ENCODE peak calls at places on chromosomes 7 and 10, in seven cellular contexts. N, I, U, O, G, F and J are unnamed samples.

GRCh38 chr10:103501186-103501585 is 7.7 kb downstream of the NEURL1 start:
- DNase-seq in I (no peak), F (no peak), O (no peak), G (no peak), N (no peak), U (no peak), J (no peak)

GRCh38 chr10:117689566-117689965 is 147.0 kb downstream of the EMX2 start:
- DNase-seq in O (no peak), N (no peak), F (no peak), G (no peak), U (no peak), I (no peak), J (no peak)

GRCh38 chr7:20153999-20154398 is 63.2 kb downstream of the MACC1 start:
- DNase-seq in G (no peak), F (no peak), U (no peak), N (peak), O (no peak), I (no peak), J (no peak)

GRCh38 chr7:136229819-136230609 is 252.9 kb upstream of the MTPN start:
- DNase-seq in G (no peak), U (no peak), N (no peak), O (no peak), I (no peak), F (no peak), J (no peak)

GRCh38 chr10:11404931-11405330 is 206.5 kb downstream of the USP6NL start:
- DNase-seq in I (no peak), G (no peak), O (no peak), F (no peak), U (no peak), N (no peak), J (no peak)

GRCh38 chr7:1029637-1030443 is 14.5 kb upstream of the GPR146 start:
- DNase-seq in N (no peak), U (no peak), F (no peak), I (no peak), O (no peak), G (no peak), J (no peak)

GRCh38 chr7:42805601-42806000 is 106.3 kb downstream of the C7orf25 start:
- DNase-seq in F (no peak), O (no peak), G (no peak), I (no peak), U (no peak), N (no peak), J (no peak)

GRCh38 chr10:100652406-100653130 is 92.8 kb upstream of the PAX2 start:
- DNase-seq in G (no peak), I (no peak), F (no peak), U (no peak), O (no peak), N (no peak), J (no peak)

GRCh38 chr10:92598321-92598720 is 5.4 kb downstream of the KIF11 start:
- DNase-seq in G (no peak), U (no peak), F (no peak), N (peak), I (no peak), O (no peak), J (no peak)

GRCh38 chr7:150631084-150631824 is 931 bp downstream of the GIMAP6 start:
- DNase-seq in U (peak), I (no peak), F (no peak), G (no peak), O (peak), N (no peak), J (no peak)

GRCh38 chr7:21507627-21508343 is 35.1 kb upstream of the DNAH11 start:
- DNase-seq in O (peak), N (peak), F (peak), U (no peak), G (peak), I (no peak), J (no peak)

GRCh38 chr10:87864497-87865059 is 1.2 kb downstream of the PTEN start:
- DNase-seq in I (no peak), G (no peak), U (no peak), O (no peak), N (no peak), F (no peak), J (no peak)

GRCh38 chr10:54800677-54801480 is at the start of gene PCDH15:
- DNase-seq in F (no peak), N (no peak), G (peak), I (no peak), O (no peak), U (no peak), J (no peak)

GRCh38 chr10:87850742-87851205 is 12.6 kb downstream of the KLLN start:
- DNase-seq in O (peak), N (peak), F (peak), G (peak), I (peak), U (no peak), J (no peak)

GRCh38 chr7:32616625-32617024 is 121.3 kb downstream of the AVL9 start:
- DNase-seq in F (no peak), N (peak), I (peak), G (no peak), O (no peak), U (peak), J (no peak)

GRCh38 chr7:37208528-37208927 is 240.1 kb downstream of the ELMO1 start:
- DNase-seq in F (peak), I (peak), U (peak), O (no peak), N (peak), G (peak), J (peak)

GRCh38 chr10:88926484-88927249 is 25.9 kb downstream of the ACTA2 start:
- DNase-seq in G (no peak), O (no peak), U (no peak), N (peak), F (no peak), I (no peak), J (no peak)

GRCh38 chr10:93039721-93040120 is 20.9 kb upstream of the CYP26C1 start:
- DNase-seq in I (no peak), N (peak), F (no peak), G (no peak), O (no peak), U (no peak), J (no peak)

GRCh38 chr7:76296743-76297740 is 5.4 kb upstream of the HSPB1 start:
- DNase-seq in G (no peak), N (peak), I (peak), F (peak), O (no peak), U (peak), J (peak)

GRCh38 chr7:79778786-79779382 is 325.4 kb upstream of the MAGI2 start:
- DNase-seq in F (no peak), U (no peak), O (no peak), N (peak), G (no peak), I (no peak), J (no peak)

GRCh38 chr10:80187465-80188409 is 17.6 kb downstream of the ANXA11 start:
- DNase-seq in N (no peak), O (peak), G (no peak), F (peak), U (peak), I (no peak), J (peak)

GRCh38 chr7:57339198-57339944 is 110.6 kb upstream of the ZNF716 start:
- DNase-seq in N (no peak), G (no peak), O (no peak), I (no peak), F (no peak), U (no peak), J (no peak)

GRCh38 chr10:28997736-28998135 is 291.1 kb upstream of the LYZL1 start:
- DNase-seq in U (no peak), N (no peak), O (no peak), F (no peak), I (no peak), G (no peak), J (no peak)

GRCh38 chr7:127654404-127655392 is 2.7 kb downstream of the SND1 start:
- DNase-seq in O (no peak), U (no peak), N (no peak), G (no peak), I (no peak), F (no peak), J (no peak)

GRCh38 chr7:97006146-97006950 is 995 bp downstream of the DLX6 start:
- DNase-seq in N (no peak), F (no peak), U (no peak), O (no peak), I (no peak), G (peak), J (no peak)

GRCh38 chr10:77784856-77785255 is 141.7 kb downstream of the DLG5 start:
- DNase-seq in G (no peak), N (peak), O (no peak), U (no peak), F (no peak), I (no peak), J (no peak)

GRCh38 chr7:137886266-137886665 is 39.5 kb upstream of the DGKI start:
- DNase-seq in O (no peak), I (no peak), N (no peak), F (no peak), U (no peak), G (no peak), J (no peak)

GRCh38 chr10:125768217-125768616 is 7.4 kb downstream of the MMP21 start:
- DNase-seq in F (no peak), N (peak), I (no peak), U (no peak), G (no peak), O (no peak), J (no peak)

GRCh38 chr10:132112611-132113010 is 46.9 kb downstream of the JAKMIP3 start:
- DNase-seq in U (no peak), I (no peak), G (no peak), F (no peak), O (no peak), N (no peak), J (no peak)

GRCh38 chr7:120033114-120033513 is 239.9 kb upstream of the KCND2 start:
- DNase-seq in I (no peak), O (no peak), F (no peak), G (no peak), N (no peak), U (no peak), J (no peak)

GRCh38 chr10:70905071-70906021 is 17.0 kb upstream of the PCBD1 start:
- DNase-seq in N (no peak), F (peak), U (no peak), I (no peak), G (peak), O (no peak), J (no peak)

GRCh38 chr10:10992961-10993714 is 24.5 kb upstream of the CELF2 start:
- DNase-seq in N (no peak), I (no peak), O (no peak), G (no peak), U (no peak), F (no peak), J (no peak)

GRCh38 chr10:91389636-91390512 is 20.3 kb upstream of the HECTD2 start:
- DNase-seq in I (no peak), N (peak), U (no peak), O (no peak), G (no peak), F (no peak), J (no peak)

GRCh38 chr10:132575320-132576201 is 38.0 kb downstream of the INPP5A start:
- DNase-seq in I (peak), O (no peak), F (no peak), N (peak), G (no peak), U (peak), J (no peak)